ENCODE peak calls at places on chromosomes 16 and 17, in four cellular contexts. G, W, U and J are unnamed samples.
A peak's percentile ranks its signal among the peaks of the same experiment; 100 is the strongest.

GRCh38 chr17:27586203-27586701 is 44.7 kb upstream of the LGALS9 start:
- ATAC-seq in G (no peak), W (peak; percentile 75), U (peak; percentile 73), J (no peak)

GRCh38 chr17:80649672-80650338 is 105.2 kb downstream of the RPTOR start:
- ATAC-seq in G (peak; percentile 98), W (peak; percentile 98), U (peak; percentile 80), J (peak; percentile 84)

GRCh38 chr16:65548470-65548869 is 426.6 kb upstream of the CDH11 start:
- ATAC-seq in G (peak; percentile 47), W (no peak), U (no peak), J (no peak)

GRCh38 chr16:3597226-3597625 is 14.2 kb downstream of the SLX4 start:
- ATAC-seq in G (no peak), W (no peak), U (no peak), J (no peak)

GRCh38 chr17:40487371-40488020 is 13.9 kb downstream of the TNS4 start:
- ATAC-seq in G (no peak), W (no peak), U (peak; percentile 2), J (no peak)

GRCh38 chr17:28773736-28774135 is 29.9 kb downstream of the TRAF4 start:
- ATAC-seq in G (no peak), W (no peak), U (no peak), J (no peak)

GRCh38 chr17:15885770-15886169 is 59.2 kb upstream of the ADORA2B start:
- ATAC-seq in G (no peak), W (no peak), U (no peak), J (no peak)

GRCh38 chr17:38741443-38741842 is 6.7 kb downstream of the PCGF2 start:
- ATAC-seq in G (no peak), W (no peak), U (no peak), J (no peak)

GRCh38 chr16:24124291-24124690 is 131.8 kb upstream of the CACNG3 start:
- ATAC-seq in G (no peak), W (no peak), U (no peak), J (no peak)

GRCh38 chr17:20916383-20916782 is 126.4 kb downstream of the USP22 start:
- ATAC-seq in G (no peak), W (no peak), U (no peak), J (no peak)

GRCh38 chr17:4735825-4736651 is 3.6 kb upstream of the ZMYND15 start:
- ATAC-seq in G (no peak), W (no peak), U (peak; percentile 19), J (no peak)
- TF ChIP-seq EP300 in G (no peak), W (no peak), U (no peak), J (no peak)

DNA sequence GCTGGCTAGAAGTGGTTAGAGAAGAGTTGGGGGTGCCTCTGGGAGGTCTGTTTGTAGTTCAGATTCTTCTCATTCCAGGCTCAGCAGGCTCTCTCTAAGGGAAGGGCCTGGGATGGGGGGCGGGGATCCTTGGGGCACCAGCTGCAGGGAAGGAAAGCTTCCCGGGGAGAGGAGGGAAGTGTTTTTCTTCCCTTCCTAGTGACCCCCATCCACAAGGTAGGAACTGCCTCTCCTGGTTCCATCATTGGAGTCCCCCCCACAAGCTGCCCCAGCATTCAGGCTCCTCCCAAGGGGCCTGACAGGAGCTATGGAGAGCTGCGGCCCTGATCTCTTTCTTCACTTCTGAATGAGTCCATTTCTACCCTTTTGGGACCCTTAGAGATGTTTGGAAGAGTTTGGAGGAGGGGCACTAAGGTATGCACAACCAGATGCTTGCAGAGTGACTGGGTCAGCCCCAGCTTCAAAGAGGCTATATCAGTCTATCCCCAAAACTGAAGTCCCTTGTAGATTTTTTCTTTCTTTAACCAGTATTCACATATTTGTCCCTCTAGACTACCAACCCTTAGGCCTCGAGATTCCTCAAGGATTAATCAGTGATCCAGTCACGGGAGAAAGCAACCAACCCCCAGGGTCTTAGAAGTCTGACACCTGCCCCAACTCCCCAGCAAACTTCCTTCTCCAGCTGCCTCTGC is 13.9 kb upstream of the FZD2 start:
- ATAC-seq in G (peak; percentile 67), W (peak; percentile 91), U (no peak), J (no peak)
- TF ChIP-seq EP300 in G (no peak), W (peak; percentile 81), U (no peak), J (no peak)

GRCh38 chr17:56867948-56868376 is 34.0 kb downstream of the DGKE start:
- ATAC-seq in G (no peak), W (peak; percentile 43), U (no peak), J (no peak)

GRCh38 chr17:56866496-56866895 is 32.5 kb downstream of the DGKE start:
- ATAC-seq in G (peak; percentile 87), W (peak; percentile 82), U (no peak), J (no peak)

GRCh38 chr17:56866076-56866475 is 32.1 kb downstream of the DGKE start:
- ATAC-seq in G (no peak), W (no peak), U (no peak), J (no peak)

GRCh38 chr17:56861899-56862298 is 27.9 kb downstream of the DGKE start:
- ATAC-seq in G (no peak), W (no peak), U (no peak), J (no peak)

DNA sequence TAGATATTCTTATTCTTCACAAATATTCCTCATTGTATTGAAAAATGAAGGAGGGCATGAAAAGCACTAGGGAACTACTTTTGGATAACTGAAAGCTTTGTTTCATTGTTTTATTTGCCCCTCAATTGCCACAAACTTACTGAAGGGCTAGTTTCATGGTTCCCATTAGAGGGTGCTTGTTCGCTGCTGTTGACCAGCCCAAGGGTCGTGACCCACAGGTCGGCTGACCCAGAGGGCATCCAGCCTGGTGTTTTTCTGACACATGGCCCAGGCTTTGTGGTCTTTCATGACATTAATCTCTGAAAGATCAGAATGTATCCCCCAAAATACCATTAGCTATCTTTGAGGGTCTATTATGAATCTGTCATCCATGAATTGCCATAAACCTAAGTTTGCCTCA is 30.0 kb downstream of the DGKE start:
- ATAC-seq in G (no peak), W (no peak), U (no peak), J (no peak)
- TF ChIP-seq EP300 in G (no peak), W (no peak), U (no peak), J (no peak)

GRCh38 chr16:72689851-72690250 is 358.1 kb downstream of the ZFHX3 start:
- ATAC-seq in G (no peak), W (no peak), U (no peak), J (no peak)
- TF ChIP-seq EP300 in G (no peak), W (no peak), U (no peak), J (no peak)

DNA sequence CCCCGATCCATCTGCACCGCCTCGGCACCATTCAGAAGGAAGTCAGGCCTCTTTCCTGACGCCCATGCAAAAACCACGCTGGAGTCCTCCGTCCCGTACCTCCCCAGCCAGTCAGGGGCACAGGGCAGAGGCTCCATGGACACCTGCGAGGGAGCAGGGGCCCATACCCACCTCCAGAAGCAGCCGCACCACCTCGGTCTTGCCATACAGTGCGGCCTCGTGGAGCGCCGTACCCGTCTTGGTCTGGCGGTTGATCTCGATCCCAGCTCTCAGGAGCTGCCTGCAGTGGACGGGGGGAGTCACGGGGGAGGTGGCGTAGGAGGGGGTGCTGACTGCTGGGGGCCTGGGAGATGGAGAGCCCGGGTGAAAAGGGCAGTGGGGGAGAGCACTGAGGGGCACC is 9.2 kb downstream of the CASKIN2 start:
- ATAC-seq in G (no peak), W (no peak), U (no peak), J (no peak)
- TF ChIP-seq EP300 in G (no peak), W (no peak), U (no peak), J (no peak)

GRCh38 chr17:18965530-18966236 is 13.7 kb downstream of the SLC5A10 start:
- ATAC-seq in G (no peak), W (no peak), U (no peak), J (no peak)

GRCh38 chr17:18964550-18964949 is 12.6 kb downstream of the SLC5A10 start:
- ATAC-seq in G (no peak), W (no peak), U (no peak), J (no peak)

GRCh38 chr17:18967806-18968744 is 16.1 kb downstream of the SLC5A10 start:
- ATAC-seq in G (peak; percentile 18), W (peak; percentile 5), U (no peak), J (no peak)

GRCh38 chr17:18968945-18969887 is 17.3 kb downstream of the SLC5A10 start:
- ATAC-seq in G (peak; percentile 11), W (peak; percentile 53), U (peak; percentile 35), J (no peak)

GRCh38 chr17:18966831-18967624 is 15.1 kb downstream of the SLC5A10 start:
- ATAC-seq in G (peak; percentile 18), W (peak; percentile 4), U (no peak), J (no peak)
- TF ChIP-seq EP300 in G (no peak), W (no peak), U (no peak), J (no peak)